ENCODE peak calls at places on chromosome 22, in four cellular contexts. One of them, this sample, is unnamed.

GRCh38 chr22:25060522-25061071 is 108.1 kb downstream of the KIAA1671 start:
- DNase-seq in stomach: no peak
- DNase-seq in GM12892: no peak
- DNase-seq in GM12891: no peak
- DNase-seq in this sample: no peak

GRCh38 chr22:44325718-44326548 is 13.2 kb upstream of the SHISAL1 start:
- DNase-seq in stomach: no peak
- DNase-seq in GM12892: no peak
- DNase-seq in GM12891: no peak
- DNase-seq in this sample: no peak

GRCh38 chr22:36757608-36758220 is 18.2 kb downstream of the IFT27 start:
- DNase-seq in stomach: peak
- DNase-seq in GM12892: peak
- DNase-seq in GM12891: peak
- DNase-seq in this sample: peak

GRCh38 chr22:36423461-36424404 is 36.0 kb upstream of the MYH9 start:
- DNase-seq in stomach: no peak
- DNase-seq in GM12892: no peak
- DNase-seq in GM12891: no peak
- DNase-seq in this sample: no peak

GRCh38 chr22:22030493-22031182 is 48.1 kb upstream of the TOP3B start:
- DNase-seq in stomach: no peak
- DNase-seq in GM12892: peak
- DNase-seq in GM12891: no peak
- DNase-seq in this sample: no peak

GRCh38 chr22:34877506-34877905 is 188.5 kb upstream of the ISX start:
- DNase-seq in stomach: no peak
- DNase-seq in GM12892: no peak
- DNase-seq in GM12891: no peak
- DNase-seq in this sample: no peak

GRCh38 chr22:47066616-47066905 is 304.1 kb downstream of the TBC1D22A start:
- DNase-seq in stomach: no peak
- DNase-seq in GM12892: no peak
- DNase-seq in GM12891: no peak
- DNase-seq in this sample: no peak

GRCh38 chr22:38144025-38144405 is 33.5 kb upstream of the BAIAP2L2 start:
- DNase-seq in stomach: no peak
- DNase-seq in GM12892: no peak
- DNase-seq in GM12891: no peak
- DNase-seq in this sample: no peak

GRCh38 chr22:38774496-38775166 is 18.8 kb upstream of the SUN2 start:
- DNase-seq in stomach: no peak
- DNase-seq in GM12892: no peak
- DNase-seq in GM12891: no peak
- DNase-seq in this sample: no peak

GRCh38 chr22:22866381-22867111 is 21.1 kb upstream of the IGLL5 start:
- DNase-seq in stomach: no peak
- DNase-seq in GM12892: no peak
- DNase-seq in GM12891: no peak
- DNase-seq in this sample: no peak

GRCh38 chr22:44930711-44931035 is 79.1 kb downstream of the PHF21B start:
- DNase-seq in stomach: no peak
- DNase-seq in GM12892: no peak
- DNase-seq in GM12891: no peak
- DNase-seq in this sample: no peak

DNA sequence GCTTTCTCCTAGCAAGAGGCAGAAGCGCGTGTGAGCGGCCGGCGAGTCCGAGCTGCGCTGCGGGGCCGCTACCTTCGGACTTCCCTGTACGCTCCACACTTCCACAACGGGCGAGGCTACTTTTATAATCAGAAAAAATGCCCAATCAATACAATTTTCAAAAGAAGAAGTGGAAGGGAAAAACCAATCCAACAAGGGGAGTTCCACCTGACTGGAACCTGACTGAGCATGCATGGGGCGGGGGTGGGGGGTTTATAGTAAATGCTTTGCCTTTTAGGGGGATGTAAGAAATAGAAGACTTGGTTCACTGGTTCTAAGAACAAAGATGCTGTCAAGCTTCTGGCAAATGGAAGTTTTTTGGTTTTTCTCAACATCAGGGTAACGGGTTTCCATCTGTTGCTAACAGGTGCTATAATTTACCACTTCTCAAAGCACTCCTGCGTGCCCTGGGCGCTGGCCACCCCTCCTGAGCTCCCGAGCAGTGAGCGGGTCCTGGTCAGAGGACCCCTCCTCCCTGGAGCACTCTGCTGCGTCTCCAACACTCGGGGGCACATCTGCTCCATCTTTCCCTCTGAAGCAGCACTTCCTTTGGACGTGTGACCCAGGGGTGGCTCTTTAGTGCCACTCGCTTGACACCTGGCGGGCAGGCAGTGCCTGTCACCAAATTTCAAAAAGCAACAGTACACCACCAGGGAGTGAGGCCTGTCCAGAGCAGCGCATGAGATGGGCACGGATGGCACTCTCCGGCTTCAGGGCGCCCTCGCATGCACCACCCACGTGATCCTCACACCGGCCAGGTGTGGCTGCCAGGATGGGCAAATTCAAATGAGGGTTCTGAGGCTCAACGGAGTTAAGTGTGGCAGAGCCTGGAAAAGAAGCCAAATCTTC is 21.6 kb upstream of the BID start:
- DNase-seq in stomach: no peak
- DNase-seq in GM12892: peak
- DNase-seq in GM12891: no peak
- DNase-seq in this sample: no peak
- TF ChIP-seq POLR2A in stomach: no peak
- TF ChIP-seq POLR2A in GM12892: peak
- TF ChIP-seq POLR2A in GM12891: peak
- TF ChIP-seq POLR2A in this sample: no peak

GRCh38 chr22:27100323-27100722 is 442.9 kb downstream of the MIAT start:
- DNase-seq in stomach: no peak
- DNase-seq in GM12892: no peak
- DNase-seq in GM12891: no peak
- DNase-seq in this sample: no peak
- TF ChIP-seq POLR2A in stomach: no peak
- TF ChIP-seq POLR2A in GM12892: no peak
- TF ChIP-seq POLR2A in GM12891: no peak
- TF ChIP-seq POLR2A in this sample: no peak

DNA sequence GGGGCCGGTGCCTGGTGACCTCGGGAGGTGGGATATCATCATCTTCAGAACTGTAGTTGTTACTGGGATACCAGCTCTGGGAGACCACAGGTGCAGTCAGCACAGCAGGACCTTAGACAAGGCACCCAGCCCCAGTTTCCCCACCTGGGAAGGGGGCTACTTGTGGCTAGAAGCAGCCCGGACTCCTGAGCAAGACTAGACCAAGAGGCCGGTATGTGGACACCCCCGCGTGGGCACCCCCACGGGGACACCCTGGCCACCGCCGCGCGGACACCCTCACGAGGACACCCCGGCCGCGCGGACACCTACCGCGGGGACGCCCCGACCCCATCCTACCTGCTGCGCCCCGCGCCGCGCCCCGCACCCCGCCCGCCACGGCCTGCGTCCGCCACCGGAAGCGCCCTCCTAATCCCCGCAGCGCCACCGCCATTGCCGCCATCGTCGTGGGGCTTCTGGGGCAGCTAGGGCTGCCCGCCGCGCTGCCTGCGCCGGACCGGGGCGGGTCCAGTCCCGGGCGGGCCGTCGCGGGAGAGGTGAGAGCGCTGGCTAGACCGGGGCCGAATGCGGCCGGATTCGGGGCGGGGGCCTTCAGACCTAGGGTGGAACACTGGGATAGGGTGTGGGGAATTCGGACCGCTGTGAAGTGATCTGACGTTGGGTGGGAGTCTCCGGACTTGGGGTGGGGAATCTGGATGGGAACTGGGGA is at the start of the genes COMT and TXNRD2:
- DNase-seq in stomach: peak
- DNase-seq in GM12892: peak
- DNase-seq in GM12891: peak
- DNase-seq in this sample: peak
- TF ChIP-seq POLR2A in stomach: peak
- TF ChIP-seq POLR2A in GM12892: peak
- TF ChIP-seq POLR2A in GM12891: peak
- TF ChIP-seq POLR2A in this sample: no peak

GRCh38 chr22:29693671-29694070 is 26.1 kb upstream of the CABP7 start:
- DNase-seq in stomach: no peak
- DNase-seq in GM12892: no peak
- DNase-seq in GM12891: no peak
- DNase-seq in this sample: no peak
- TF ChIP-seq POLR2A in stomach: no peak
- TF ChIP-seq POLR2A in GM12892: no peak
- TF ChIP-seq POLR2A in GM12891: no peak
- TF ChIP-seq POLR2A in this sample: no peak

GRCh38 chr22:31399211-31400022 is at the start of gene DRG1:
- DNase-seq in stomach: peak
- DNase-seq in GM12892: peak
- DNase-seq in GM12891: peak
- DNase-seq in this sample: peak
- TF ChIP-seq POLR2A in stomach: peak
- TF ChIP-seq POLR2A in GM12892: peak
- TF ChIP-seq POLR2A in GM12891: peak
- TF ChIP-seq POLR2A in this sample: peak

GRCh38 chr22:49534386-49534785 is 293.3 kb downstream of the BRD1 start:
- DNase-seq in stomach: no peak
- DNase-seq in GM12892: no peak
- DNase-seq in GM12891: no peak
- DNase-seq in this sample: no peak

GRCh38 chr22:49535527-49536125 is 292.0 kb downstream of the BRD1 start:
- DNase-seq in stomach: no peak
- DNase-seq in GM12892: no peak
- DNase-seq in GM12891: no peak
- DNase-seq in this sample: no peak

GRCh38 chr22:49533886-49534285 is 293.8 kb downstream of the BRD1 start:
- DNase-seq in stomach: no peak
- DNase-seq in GM12892: no peak
- DNase-seq in GM12891: no peak
- DNase-seq in this sample: no peak

GRCh38 chr22:49536571-49537131 is 291.0 kb downstream of the BRD1 start:
- DNase-seq in stomach: no peak
- DNase-seq in GM12892: no peak
- DNase-seq in GM12891: no peak
- DNase-seq in this sample: no peak

GRCh38 chr22:49535126-49535525 is 292.5 kb downstream of the BRD1 start:
- DNase-seq in stomach: no peak
- DNase-seq in GM12892: no peak
- DNase-seq in GM12891: no peak
- DNase-seq in this sample: no peak
- TF ChIP-seq POLR2A in stomach: no peak
- TF ChIP-seq POLR2A in GM12892: no peak
- TF ChIP-seq POLR2A in GM12891: no peak
- TF ChIP-seq POLR2A in this sample: no peak

DNA sequence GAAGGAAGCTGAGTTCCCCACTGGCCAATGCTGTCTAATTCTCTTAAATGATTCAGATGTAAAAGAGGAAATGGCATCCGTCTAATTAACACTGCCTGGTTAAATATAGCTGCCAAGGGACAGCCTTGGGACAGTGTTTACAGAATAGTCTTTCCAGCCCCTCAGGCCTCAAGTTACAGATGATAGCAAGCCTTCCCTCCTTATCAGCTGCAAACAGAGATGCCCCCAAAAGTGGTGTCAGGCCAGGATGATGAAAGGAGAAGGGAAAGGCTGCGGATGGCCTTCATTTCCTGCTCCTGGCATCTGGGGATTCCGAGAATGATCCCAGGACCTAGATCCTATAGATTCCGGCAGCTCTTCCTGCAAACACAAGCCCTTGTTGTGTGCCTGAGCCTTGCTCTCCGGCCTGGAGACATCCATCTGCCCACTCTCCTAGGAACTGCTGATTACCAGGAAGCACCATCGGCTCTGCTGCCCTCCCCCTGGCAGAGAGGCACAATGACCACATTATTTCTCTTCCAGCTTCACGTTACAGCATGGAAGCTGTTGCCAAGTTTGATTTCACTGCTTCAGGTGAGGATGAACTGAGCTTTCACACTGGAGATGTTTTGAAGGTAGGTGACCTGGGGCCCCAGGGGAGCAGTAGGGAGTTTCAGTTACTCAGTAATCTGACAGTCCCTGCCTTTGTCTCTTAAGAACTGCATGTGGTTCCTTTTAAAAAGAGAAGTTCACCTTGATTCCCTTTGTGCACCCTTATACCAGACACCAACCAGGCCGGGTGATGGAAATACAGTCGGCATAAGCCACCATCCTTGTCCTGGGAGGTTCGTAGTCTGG is 13.4 kb upstream of the TMA7B start:
- DNase-seq in stomach: no peak
- DNase-seq in GM12892: no peak
- DNase-seq in GM12891: no peak
- DNase-seq in this sample: no peak
- TF ChIP-seq POLR2A in stomach: no peak
- TF ChIP-seq POLR2A in GM12892: no peak
- TF ChIP-seq POLR2A in GM12891: no peak
- TF ChIP-seq POLR2A in this sample: no peak